ENCODE peak calls at places on chromosomes 16 and 17, in eight cellular contexts. T, Y, I, F, N, K, H and D are unnamed samples.

GRCh38 chr16:27217256-27217655 is 13.9 kb downstream of the KDM8 start:
- DNase-seq in H (no peak), F (no peak), Y (peak; percentile 78), N (no peak), K (no peak), I (no peak), T (no peak), D (no peak)

GRCh38 chr17:35705230-35705629 is 26.2 kb upstream of the RASL10B start:
- DNase-seq in T (no peak), Y (no peak), K (no peak), H (no peak), N (no peak), I (no peak), F (no peak), D (no peak)

GRCh38 chr16:17313085-17313611 is 157.6 kb downstream of the XYLT1 start:
- DNase-seq in F (no peak), Y (peak; percentile 59), N (no peak), K (peak; percentile 96), I (no peak), T (no peak), H (no peak), D (no peak)

GRCh38 chr16:88970539-88971065 is 6.4 kb downstream of the CBFA2T3 start:
- DNase-seq in K (no peak), N (no peak), F (no peak), T (peak; percentile 36), Y (no peak), H (no peak), I (no peak), D (no peak)

GRCh38 chr16:84032458-84033178 is 10.0 kb downstream of the SLC38A8 start:
- DNase-seq in K (no peak), T (no peak), Y (no peak), F (no peak), I (no peak), N (no peak), H (no peak), D (no peak)

GRCh38 chr17:4534928-4535666 is 20.1 kb downstream of the MYBBP1A start:
- DNase-seq in F (no peak), I (no peak), N (no peak), K (no peak), H (no peak), T (no peak), Y (no peak), D (no peak)

GRCh38 chr16:11346700-11347319 is 1.6 kb downstream of the RMI2 start:
- DNase-seq in N (no peak), T (no peak), I (no peak), Y (no peak), H (no peak), K (no peak), F (no peak), D (no peak)

GRCh38 chr17:66904760-66905637 is 59.5 kb upstream of the CACNG4 start:
- DNase-seq in Y (peak; percentile 66), N (no peak), T (no peak), H (peak; percentile 51), I (peak; percentile 66), K (peak; percentile 60), F (no peak), D (no peak)

GRCh38 chr16:75579435-75579834 is 13.3 kb downstream of the GABARAPL2 start:
- DNase-seq in I (no peak), N (no peak), H (no peak), Y (no peak), K (no peak), F (no peak), T (no peak), D (no peak)

GRCh38 chr16:75114179-75114945 is 2.2 kb downstream of the LDHD start:
- DNase-seq in K (no peak), I (peak; percentile 62), N (no peak), T (no peak), Y (no peak), H (no peak), F (no peak), D (no peak)

GRCh38 chr16:81894592-81894991 is 115.5 kb downstream of the PLCG2 start:
- DNase-seq in K (no peak), H (no peak), I (no peak), N (no peak), T (no peak), F (no peak), Y (no peak), D (no peak)

GRCh38 chr16:60419859-60420258 is 1616.4 kb downstream of the CDH8 start:
- DNase-seq in H (no peak), I (no peak), T (no peak), Y (no peak), F (no peak), K (no peak), N (no peak), D (no peak)

GRCh38 chr16:57538235-57538711 is 1.9 kb upstream of the CCDC102A start:
- DNase-seq in H (no peak), Y (no peak), I (no peak), N (no peak), T (no peak), F (peak; percentile 37), K (peak; percentile 15), D (no peak)

GRCh38 chr16:30120340-30121105 is 2.5 kb downstream of the MAPK3 start:
- DNase-seq in I (no peak), Y (no peak), F (no peak), N (no peak), T (no peak), H (no peak), K (no peak), D (no peak)

GRCh38 chr17:74491645-74492044 is 25.2 kb downstream of the CD300A start:
- DNase-seq in T (no peak), I (peak; percentile 12), Y (no peak), H (no peak), N (peak; percentile 34), K (no peak), F (no peak), D (no peak)

GRCh38 chr17:208429-208828 is 27.0 kb upstream of the DOC2B start:
- DNase-seq in T (no peak), I (no peak), K (no peak), Y (no peak), H (no peak), F (no peak), N (no peak), D (no peak)
- TF ChIP-seq CTCF in T (no peak), I (no peak), K (no peak), Y (no peak), H (no peak), F (no peak), N (no peak), D (no peak)

GRCh38 chr17:80067393-80067986 is 31.0 kb downstream of the CCDC40 start:
- DNase-seq in F (no peak), K (no peak), H (no peak), T (no peak), N (no peak), I (no peak), Y (no peak), D (no peak)

GRCh38 chr17:80070375-80071115 is 30.8 kb upstream of the GAA start:
- DNase-seq in N (no peak), Y (no peak), T (peak; percentile 55), F (no peak), H (no peak), I (no peak), K (no peak), D (no peak)

GRCh38 chr17:80068301-80069160 is 32.1 kb downstream of the CCDC40 start:
- DNase-seq in I (no peak), T (peak; percentile 57), K (peak; percentile 41), N (peak; percentile 77), F (no peak), H (no peak), Y (peak; percentile 75), D (no peak)

GRCh38 chr17:80069886-80070177 is 31.5 kb upstream of the GAA start:
- DNase-seq in K (no peak), Y (no peak), N (peak; percentile 72), T (peak; percentile 74), I (no peak), H (no peak), F (no peak), D (no peak)

DNA sequence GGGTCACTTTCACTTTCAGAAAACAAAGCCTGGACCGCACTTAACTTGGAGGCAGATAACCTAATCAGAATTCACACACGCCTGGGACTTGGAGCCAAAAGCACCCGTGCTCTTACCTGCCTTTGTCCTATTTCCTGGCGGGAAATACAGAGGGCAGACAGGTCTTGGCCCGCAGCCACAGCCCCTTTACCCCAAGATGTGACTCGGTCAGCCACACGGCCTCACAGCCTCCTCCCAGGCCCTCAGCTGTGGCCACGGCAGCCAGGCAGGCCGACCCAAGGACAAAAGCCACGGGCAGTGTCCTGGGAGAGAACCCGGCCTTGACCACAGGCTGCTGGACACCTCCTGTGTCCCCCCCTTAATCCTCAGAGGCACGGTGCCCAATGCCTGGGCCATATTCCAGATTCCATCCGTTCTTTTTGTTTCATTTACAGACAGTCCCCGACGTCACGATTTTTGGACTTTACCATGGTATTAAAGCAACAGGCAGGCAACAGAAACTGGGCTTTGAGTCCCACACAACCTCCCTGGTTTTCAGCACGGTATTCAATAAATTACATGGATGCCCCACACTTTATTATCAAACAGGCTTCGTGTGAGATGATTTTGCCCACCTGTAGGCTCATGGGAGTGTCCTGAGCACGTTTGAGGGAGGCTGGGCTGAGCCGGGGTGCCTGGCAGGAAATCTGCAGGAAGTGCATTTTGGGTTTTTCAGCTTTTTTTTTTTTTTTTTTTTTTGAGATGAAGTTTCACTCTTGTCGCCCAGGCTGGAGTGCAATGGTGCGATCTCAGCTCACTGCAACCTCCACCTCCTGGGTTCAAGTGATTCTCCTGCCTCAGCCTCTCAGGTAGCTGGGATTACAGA is 30.0 kb upstream of the GAA start:
- DNase-seq in T (peak; percentile 71), Y (peak; percentile 56), F (no peak), N (peak; percentile 86), K (peak; percentile 37), I (no peak), H (no peak), D (no peak)
- H3K4me3 ChIP-seq in T (peak overlapping the region; percentile 54), Y (peak overlapping the region; percentile 11), F (peak overlapping the region; percentile 50), N (peak overlapping the region; percentile 62), K (peak overlapping the region; percentile 64), I (peak overlapping the region; percentile 50), H (no peak overlapping the region), D (no peak overlapping the region)

GRCh38 chr16:4767872-4768548 is 1.0 kb upstream of the ZNF500 start:
- DNase-seq in N (no peak), I (no peak), T (no peak), F (no peak), Y (no peak), H (peak; percentile 33), K (peak; percentile 64), D (no peak)

GRCh38 chr16:4765511-4766474 is 1.2 kb downstream of the ZNF500 start:
- DNase-seq in I (no peak), Y (no peak), K (no peak), F (no peak), T (no peak), H (no peak), N (no peak), D (no peak)

GRCh38 chr16:4768549-4769305 is 1.8 kb upstream of the ZNF500 start:
- DNase-seq in F (peak; percentile 98), K (peak; percentile 98), Y (peak; percentile 82), N (peak; percentile 98), T (peak; percentile 98), H (peak; percentile 99), I (peak; percentile 99), D (no peak)

GRCh38 chr16:4769306-4769638 is 2.3 kb upstream of the ZNF500 start:
- DNase-seq in N (no peak), Y (no peak), K (no peak), H (no peak), F (no peak), T (no peak), I (no peak), D (peak; percentile 46)

GRCh38 chr16:4766875-4767628 is at the start of gene ZNF500:
- DNase-seq in I (peak; percentile 99), K (peak; percentile 98), T (peak; percentile 99), N (peak; percentile 99), F (peak; percentile 99), Y (peak; percentile 88), H (peak; percentile 97), D (peak; percentile 98)
- H3K27ac ChIP-seq in I (peak within 1 kb of the TSS; percentile 84), K (peak within 1 kb of the TSS; percentile 89), T (peak within 1 kb of the TSS; percentile 78), N (peak within 1 kb of the TSS; percentile 77), F (peak within 1 kb of the TSS; percentile 92), Y (peak within 1 kb of the TSS; percentile 74), H (peak within 1 kb of the TSS; percentile 87), D (peak within 1 kb of the TSS; percentile 77)

GRCh38 chr17:57404073-57404472 is 147.8 kb downstream of the MSI2 start:
- DNase-seq in Y (no peak), N (no peak), H (no peak), T (no peak), K (no peak), I (no peak), F (no peak), D (peak; percentile 43)
- TF ChIP-seq CTCF in Y (no peak), N (no peak), H (no peak), T (no peak), K (no peak), I (no peak), F (no peak), D (peak; percentile 68)